ENCODE peak calls at places on chromosomes 6 and 20, in eight cellular contexts. Y is uterus, O is psoas muscle, S is IMR-90, M is cardiac muscle cell, G is endodermal cell, L is heart right ventricle, F is astrocyte. H is an unnamed sample. For H3K27me3 and H3K9me3, the result is how much of the 10 kb centered on the place peaks cover.

GRCh38 chr6:168013250-168013915 is 15.9 kb downstream of the KIF25 start:
- DNase-seq in Y (no peak), O (no peak), S (no peak), M (no peak), G (no peak), L (no peak), F (no peak), H (no peak)

GRCh38 chr20:4866429-4866828 is 134.9 kb downstream of the SLC23A2 start:
- DNase-seq in Y (no peak), O (no peak), S (no peak), M (no peak), G (no peak), L (no peak), F (no peak), H (no peak)

GRCh38 chr6:153092082-153093013 is 38.7 kb downstream of the RGS17 start:
- DNase-seq in Y (no peak), O (no peak), S (peak), M (peak), G (no peak), L (no peak), F (peak), H (peak)

GRCh38 chr6:43376551-43376981 is 7.1 kb upstream of the ZNF318 start:
- DNase-seq in Y (no peak), O (no peak), S (peak), M (no peak), G (no peak), L (no peak), F (no peak), H (no peak)

GRCh38 chr6:70412797-70413113 is 553 bp upstream of the FAM135A start:
- DNase-seq in Y (no peak), O (no peak), S (no peak), M (no peak), G (no peak), L (no peak), F (no peak), H (no peak)

GRCh38 chr6:36075656-36076055 is 48.0 kb downstream of the MAPK14 start:
- DNase-seq in Y (no peak), O (no peak), S (no peak), M (no peak), G (peak), L (no peak), F (no peak), H (no peak)

GRCh38 chr6:18253635-18254034 is 10.7 kb downstream of the DEK start:
- DNase-seq in Y (no peak), O (no peak), S (no peak), M (no peak), G (no peak), L (no peak), F (no peak), H (no peak)

GRCh38 chr20:22575737-22576136 is 8.6 kb downstream of the FOXA2 start:
- DNase-seq in Y (no peak), O (no peak), S (no peak), M (no peak), G (no peak), L (no peak), F (no peak), H (no peak)

GRCh38 chr6:116115781-116116180 is 10.2 kb downstream of the COL10A1 start:
- DNase-seq in Y (no peak), O (no peak), S (no peak), M (no peak), G (no peak), L (no peak), F (no peak), H (peak)

DNA sequence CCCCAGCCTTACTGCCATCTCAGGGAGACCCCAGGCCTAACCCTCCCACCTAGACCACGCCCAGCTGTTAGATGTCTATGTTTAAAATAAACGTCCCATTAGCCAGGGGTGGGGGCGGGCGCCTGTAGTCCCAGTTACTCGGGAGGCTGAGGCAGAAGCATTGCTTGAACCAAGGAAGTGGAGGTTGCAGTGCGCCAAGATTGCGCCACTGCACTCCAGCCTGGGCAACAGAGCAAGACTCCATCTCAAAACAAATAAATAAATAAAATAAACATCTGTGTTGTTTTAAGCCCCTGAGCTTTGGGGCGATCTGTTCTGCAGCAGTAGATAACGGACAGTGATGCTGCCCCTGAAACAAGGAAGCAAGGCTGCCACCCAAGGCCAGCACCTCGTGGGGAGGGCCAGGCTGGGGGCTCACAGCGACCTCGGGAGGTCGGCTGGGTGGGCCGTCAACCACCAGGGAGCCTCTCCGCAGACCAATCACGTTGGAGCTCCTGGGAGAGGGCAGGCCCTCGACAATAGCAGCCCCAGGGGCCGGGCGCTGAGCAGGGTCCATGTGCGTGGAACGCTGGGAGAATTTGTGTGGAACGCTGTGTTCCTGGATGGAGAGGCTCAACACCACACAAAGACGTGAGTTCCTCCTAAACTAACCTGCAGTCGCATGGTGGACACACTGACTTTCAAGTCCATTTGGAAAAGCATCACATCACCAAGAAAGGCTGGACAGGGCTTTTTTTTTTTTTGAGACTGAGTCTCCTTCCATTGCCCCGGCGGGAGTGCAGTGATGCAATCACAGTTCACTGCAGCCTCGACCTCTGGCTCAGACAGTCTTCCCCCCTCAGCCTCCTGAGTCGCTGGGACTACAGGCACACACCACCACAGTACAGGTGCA is 1.0 kb upstream of the HELZ2 start:
- DNase-seq in Y (no peak), O (no peak), S (peak), M (peak), G (no peak), L (no peak), F (no peak), H (no peak)
- H3K27me3 ChIP-seq in Y (under half), O (under half), S (under half), M (under half), G (under half), L (under half), F (under half), H (under half)

GRCh38 chr6:11538049-11538798 is 675 bp downstream of the TMEM170B start:
- DNase-seq in Y (peak), O (peak), S (no peak), M (peak), G (peak), L (peak), F (no peak), H (peak)

GRCh38 chr6:11538799-11539468 is 1.4 kb downstream of the TMEM170B start:
- DNase-seq in Y (no peak), O (no peak), S (no peak), M (no peak), G (no peak), L (no peak), F (no peak), H (no peak)

GRCh38 chr6:11543919-11544518 is 6.5 kb downstream of the TMEM170B start:
- DNase-seq in Y (no peak), O (no peak), S (no peak), M (no peak), G (no peak), L (no peak), F (no peak), H (no peak)
- TF ChIP-seq CTCF in Y (no peak), O (no peak), S (no peak), M (no peak), G (no peak), L (no peak), F (no peak), H (no peak)

DNA sequence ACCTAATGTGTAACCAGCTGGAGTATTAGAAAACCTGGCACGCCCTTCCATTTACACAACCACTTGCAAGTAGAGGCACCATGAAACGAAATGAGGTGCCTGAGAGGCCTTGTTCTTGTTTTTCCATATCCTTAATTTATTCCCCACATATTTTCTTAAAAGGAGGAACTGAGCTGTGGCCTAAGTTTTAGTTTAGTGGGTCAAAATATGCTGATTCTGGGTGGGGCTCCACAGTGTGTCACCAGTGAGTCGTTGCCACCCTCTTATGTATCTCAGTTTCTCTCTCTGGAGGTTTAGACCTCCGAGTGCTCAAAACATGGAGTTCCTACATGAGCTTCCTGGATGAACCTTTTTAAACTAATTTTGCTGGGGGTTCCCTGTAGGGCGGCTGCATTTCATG is 17.3 kb upstream of the IL22RA2 start:
- DNase-seq in Y (no peak), O (no peak), S (no peak), M (no peak), G (no peak), L (no peak), F (no peak), H (no peak)
- H3K9me3 ChIP-seq in Y (under half), O (under half), S (under half), M (under half), G (under half), L (under half), F (under half), H (under half)

GRCh38 chr6:3534599-3534998 is 77.7 kb upstream of the SLC22A23 start:
- DNase-seq in Y (no peak), O (no peak), S (peak), M (no peak), G (no peak), L (no peak), F (no peak), H (no peak)
- H3K27me3 ChIP-seq in Y (under half), O (under half), S (half or more), M (under half), G (under half), L (under half), F (under half), H (under half)

H was measured in A673.